ENCODE peak calls at places on chromosomes 6 and 20, in nine cellular contexts. R, T, Z, I, P, N, U, H and O are unnamed samples.

GRCh38 chr20:10090588-10091166 is 55.9 kb downstream of the ANKEF1 start:
- DNase-seq in I (peak; percentile 18), T (peak; percentile 79), H (peak; percentile 67), P (peak; percentile 52), N (peak; percentile 84), Z (peak; percentile 51), R (no peak), U (peak; percentile 75), O (no peak)

GRCh38 chr20:63498950-63499332 is at the start of gene EEF1A2:
- DNase-seq in Z (no peak), P (no peak), U (peak; percentile 70), T (no peak), H (no peak), I (no peak), N (no peak), R (no peak), O (no peak)

GRCh38 chr6:2817778-2818443 is 23.8 kb downstream of the SERPINB1 start:
- DNase-seq in U (no peak), T (peak; percentile 89), I (no peak), N (no peak), R (no peak), H (peak; percentile 88), P (no peak), Z (peak; percentile 72), O (no peak)

GRCh38 chr20:45059022-45059728 is 41.8 kb downstream of the KCNS1 start:
- DNase-seq in H (no peak), P (no peak), R (no peak), N (no peak), I (no peak), Z (peak; percentile 65), T (peak; percentile 85), U (no peak), O (no peak)

GRCh38 chr20:57810511-57811372 is 100.9 kb upstream of the PMEPA1 start:
- DNase-seq in Z (peak; percentile 74), I (no peak), U (peak; percentile 33), P (no peak), T (peak; percentile 70), R (no peak), N (peak; percentile 11), H (no peak), O (peak; percentile 55)

GRCh38 chr6:83546636-83547035 is 34.3 kb downstream of the PRSS35 start:
- DNase-seq in R (no peak), I (no peak), N (no peak), Z (peak; percentile 3), T (peak; percentile 14), P (no peak), H (no peak), U (no peak), O (no peak)

GRCh38 chr6:72042088-72042487 is 155.7 kb downstream of the RIMS1 start:
- DNase-seq in H (no peak), Z (no peak), R (no peak), T (peak; percentile 29), U (peak; percentile 9), N (no peak), P (no peak), I (no peak), O (no peak)

GRCh38 chr6:20698675-20699074 is 164.4 kb downstream of the CDKAL1 start:
- DNase-seq in P (no peak), T (no peak), N (no peak), H (no peak), Z (no peak), I (no peak), R (no peak), U (no peak), O (no peak)

GRCh38 chr20:50690979-50691584 is at the start of gene RIPOR3:
- DNase-seq in I (no peak), P (no peak), H (no peak), Z (peak; percentile 39), U (peak; percentile 59), N (peak; percentile 64), R (no peak), T (no peak), O (no peak)

GRCh38 chr6:25389501-25389900 is 110.3 kb downstream of the CARMIL1 start:
- DNase-seq in R (no peak), T (peak; percentile 79), U (no peak), N (no peak), Z (peak; percentile 76), H (peak; percentile 91), I (no peak), P (no peak), O (peak; percentile 57)

GRCh38 chr6:148701393-148701774 is 45.4 kb upstream of the UST start:
- DNase-seq in Z (no peak), I (no peak), R (no peak), H (no peak), T (no peak), U (no peak), P (no peak), N (no peak), O (no peak)

GRCh38 chr20:24588725-24589340 is 119.4 kb downstream of the SYNDIG1 start:
- DNase-seq in I (no peak), R (no peak), U (no peak), P (no peak), T (no peak), N (no peak), H (no peak), Z (no peak), O (no peak)

GRCh38 chr6:16849280-16850210 is 88.3 kb upstream of the ATXN1 start:
- DNase-seq in U (no peak), I (peak; percentile 11), H (no peak), N (peak; percentile 21), Z (peak; percentile 89), P (no peak), T (peak; percentile 74), R (no peak), O (no peak)

GRCh38 chr20:3727333-3728035 is 5.0 kb upstream of the HSPA12B start:
- DNase-seq in U (no peak), R (no peak), N (no peak), P (no peak), T (peak; percentile 27), H (no peak), I (no peak), Z (peak; percentile 66), O (no peak)

GRCh38 chr6:52102330-52102932 is 15.0 kb upstream of the PKHD1 start:
- DNase-seq in H (no peak), N (no peak), P (no peak), I (no peak), T (no peak), Z (no peak), R (no peak), U (no peak), O (no peak)

GRCh38 chr6:52103661-52104060 is 16.2 kb upstream of the PKHD1 start:
- DNase-seq in I (no peak), U (no peak), R (no peak), P (no peak), N (no peak), H (no peak), Z (no peak), T (no peak), O (no peak)

GRCh38 chr6:52098649-52099184 is 11.3 kb upstream of the PKHD1 start:
- DNase-seq in Z (no peak), R (no peak), T (no peak), H (peak; percentile 3), U (no peak), P (no peak), N (no peak), I (no peak), O (no peak)
- TF ChIP-seq CTCF in Z (no peak), R (no peak), T (peak; percentile 5), H (no peak), U (no peak), P (no peak), N (no peak), I (no peak), O (no peak)

GRCh38 chr6:99991955-99992354 is 2.1 kb downstream of the MCHR2 start:
- DNase-seq in H (no peak), U (no peak), Z (no peak), N (no peak), R (no peak), P (no peak), I (no peak), T (no peak), O (no peak)

GRCh38 chr6:99993146-99993532 is 884 bp downstream of the MCHR2 start:
- DNase-seq in N (no peak), Z (no peak), P (no peak), U (no peak), T (no peak), I (no peak), R (no peak), H (no peak), O (no peak)

GRCh38 chr6:99995916-99996315 is 1.9 kb upstream of the MCHR2 start:
- DNase-seq in H (no peak), U (no peak), P (no peak), T (no peak), I (no peak), R (no peak), N (no peak), Z (no peak), O (no peak)

GRCh38 chr6:99997141-99997540 is 3.1 kb upstream of the MCHR2 start:
- DNase-seq in N (no peak), T (peak; percentile 62), U (no peak), P (no peak), H (no peak), I (no peak), R (no peak), Z (no peak), O (no peak)

GRCh38 chr6:99993533-99994251 is at the start of gene MCHR2:
- DNase-seq in P (no peak), Z (no peak), R (no peak), T (peak; percentile 13), H (no peak), I (no peak), U (peak; percentile 53), N (peak; percentile 71), O (no peak)
- H3K4me3 ChIP-seq in P (peak within 1 kb of the TSS; percentile 14), Z (peak within 1 kb of the TSS; percentile 37), R (peak within 1 kb of the TSS; percentile 36), T (peak within 1 kb of the TSS; percentile 19), H (no peak within 1 kb of the TSS), I (no peak within 1 kb of the TSS), U (peak within 1 kb of the TSS; percentile 67), N (peak within 1 kb of the TSS; percentile 79), O (peak within 1 kb of the TSS; percentile 11)

DNA sequence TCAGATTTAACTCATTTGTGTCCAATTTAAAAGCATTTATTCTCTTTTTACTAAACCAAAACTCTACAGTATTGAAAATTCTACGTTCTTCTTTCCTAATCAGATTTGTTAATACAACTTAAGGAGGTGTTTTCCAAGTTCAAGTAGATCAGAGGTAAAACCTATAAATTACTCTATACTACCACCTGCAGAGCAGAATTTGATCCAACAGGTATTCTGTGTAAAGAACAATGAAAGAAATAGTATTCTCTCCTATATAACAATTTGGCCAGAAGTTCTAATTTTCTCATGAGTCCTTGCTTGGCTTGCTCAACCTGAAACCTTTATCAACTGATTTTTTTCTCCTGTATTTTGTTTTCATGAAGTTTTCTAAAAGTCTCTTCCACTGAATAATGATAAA is 28.5 kb upstream of the DST start:
- DNase-seq in T (peak; percentile 59), P (no peak), U (no peak), Z (no peak), I (no peak), R (no peak), H (no peak), N (no peak), O (no peak)
- TF ChIP-seq CTCF in T (peak; percentile 38), P (no peak), U (no peak), Z (no peak), I (no peak), R (no peak), H (no peak), N (peak; percentile 21), O (no peak)

DNA sequence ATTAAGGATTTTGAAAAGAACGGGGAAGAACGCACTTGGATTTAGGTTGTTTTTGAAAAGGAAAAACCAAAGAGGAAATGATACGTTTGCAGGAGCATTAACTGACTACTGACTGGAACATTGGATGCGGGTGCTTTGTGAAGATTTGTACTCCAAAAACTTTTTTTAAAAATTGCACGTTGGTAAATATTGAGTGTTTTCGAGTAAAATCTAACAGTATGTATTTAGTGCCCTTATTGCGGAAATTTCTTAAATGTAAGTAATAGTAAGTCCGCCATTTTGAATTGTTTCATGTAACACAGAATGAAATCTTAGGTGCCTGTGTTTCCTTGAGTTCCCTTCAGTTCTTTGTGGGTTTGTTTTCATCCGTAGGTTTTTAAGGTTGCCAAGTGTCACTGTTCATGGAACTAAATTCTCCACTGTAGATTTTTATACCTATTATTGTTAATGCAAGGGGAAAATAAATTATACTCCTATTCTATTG is 15.2 kb upstream of the LIN28B start:
- DNase-seq in T (no peak), P (no peak), U (peak; percentile 34), H (no peak), R (no peak), N (peak; percentile 57), I (no peak), Z (no peak), O (no peak)
- H3K4me3 ChIP-seq in T (no peak overlapping the region), P (peak overlapping the region; percentile 4), U (peak overlapping the region; percentile 95), H (no peak overlapping the region), R (peak overlapping the region; percentile 47), N (peak overlapping the region; percentile 56), I (peak overlapping the region; percentile 37), Z (peak overlapping the region; percentile 41), O (no peak overlapping the region)